ENCODE peak calls at places on chromosomes 12 and 14, in nine cellular contexts. One of them, this sample, is unnamed.

GRCh38 chr12:6554168-6554989 is 1.5 kb downstream of the IFFO1 start:
- DNase-seq in MM.1S: peak; percentile 75
- DNase-seq in right cardiac atrium: peak; percentile 78
- DNase-seq in bronchial epithelial cell: peak; percentile 37
- DNase-seq in naive thymus-derived CD4-positive, alpha-beta T cell: peak; percentile 52
- DNase-seq in IMR-90: peak; percentile 72
- DNase-seq in uterus: peak; percentile 81
- DNase-seq in heart right ventricle: peak; percentile 83
- DNase-seq in stomach: peak; percentile 79
- DNase-seq in this sample: peak; percentile 60

GRCh38 chr12:54125950-54126695 is 62.7 kb downstream of the SMUG1 start:
- DNase-seq in right cardiac atrium: peak; percentile 51
- DNase-seq in bronchial epithelial cell: no peak
- DNase-seq in IMR-90: no peak
- DNase-seq in uterus: peak; percentile 43
- DNase-seq in stomach: peak; percentile 75
- DNase-seq in MM.1S: no peak
- DNase-seq in naive thymus-derived CD4-positive, alpha-beta T cell: peak; percentile 21
- DNase-seq in heart right ventricle: no peak
- DNase-seq in this sample: no peak

GRCh38 chr14:78440351-78440750 is 270.2 kb downstream of the NRXN3 start:
- DNase-seq in MM.1S: no peak
- DNase-seq in right cardiac atrium: no peak
- DNase-seq in heart right ventricle: no peak
- DNase-seq in stomach: no peak
- DNase-seq in uterus: no peak
- DNase-seq in naive thymus-derived CD4-positive, alpha-beta T cell: no peak
- DNase-seq in bronchial epithelial cell: no peak
- DNase-seq in IMR-90: no peak
- DNase-seq in this sample: no peak

GRCh38 chr14:92513966-92514843 is 624 bp downstream of the RIN3 start:
- DNase-seq in uterus: no peak
- DNase-seq in heart right ventricle: no peak
- DNase-seq in IMR-90: peak; percentile 22
- DNase-seq in bronchial epithelial cell: no peak
- DNase-seq in MM.1S: no peak
- DNase-seq in right cardiac atrium: peak; percentile 34
- DNase-seq in naive thymus-derived CD4-positive, alpha-beta T cell: peak; percentile 45
- DNase-seq in stomach: no peak
- DNase-seq in this sample: no peak

GRCh38 chr12:92064420-92064819 is 81.2 kb downstream of the BTG1 start:
- DNase-seq in heart right ventricle: no peak
- DNase-seq in right cardiac atrium: no peak
- DNase-seq in naive thymus-derived CD4-positive, alpha-beta T cell: no peak
- DNase-seq in IMR-90: no peak
- DNase-seq in bronchial epithelial cell: no peak
- DNase-seq in MM.1S: no peak
- DNase-seq in stomach: no peak
- DNase-seq in uterus: no peak
- DNase-seq in this sample: no peak

GRCh38 chr12:10365716-10366433 is 24.0 kb downstream of the KLRK1 start:
- DNase-seq in IMR-90: peak; percentile 33
- DNase-seq in MM.1S: no peak
- DNase-seq in stomach: no peak
- DNase-seq in bronchial epithelial cell: peak; percentile 60
- DNase-seq in uterus: no peak
- DNase-seq in naive thymus-derived CD4-positive, alpha-beta T cell: no peak
- DNase-seq in heart right ventricle: no peak
- DNase-seq in right cardiac atrium: no peak
- DNase-seq in this sample: no peak

GRCh38 chr14:73269729-73270651 is 32.7 kb downstream of the PAPLN start:
- DNase-seq in stomach: peak; percentile 64
- DNase-seq in naive thymus-derived CD4-positive, alpha-beta T cell: no peak
- DNase-seq in MM.1S: no peak
- DNase-seq in bronchial epithelial cell: peak; percentile 23
- DNase-seq in uterus: no peak
- DNase-seq in right cardiac atrium: peak; percentile 67
- DNase-seq in heart right ventricle: peak; percentile 31
- DNase-seq in IMR-90: peak; percentile 18
- DNase-seq in this sample: no peak

GRCh38 chr12:122079038-122079531 is 529 bp downstream of the MLXIP start:
- DNase-seq in right cardiac atrium: no peak
- DNase-seq in uterus: peak; percentile 50
- DNase-seq in stomach: peak; percentile 44
- DNase-seq in naive thymus-derived CD4-positive, alpha-beta T cell: no peak
- DNase-seq in IMR-90: no peak
- DNase-seq in heart right ventricle: no peak
- DNase-seq in MM.1S: peak; percentile 6
- DNase-seq in bronchial epithelial cell: no peak
- DNase-seq in this sample: no peak

GRCh38 chr14:95133282-95133681 is 24.0 kb downstream of the DICER1 start:
- DNase-seq in uterus: no peak
- DNase-seq in bronchial epithelial cell: no peak
- DNase-seq in IMR-90: peak; percentile 35
- DNase-seq in right cardiac atrium: no peak
- DNase-seq in naive thymus-derived CD4-positive, alpha-beta T cell: no peak
- DNase-seq in stomach: no peak
- DNase-seq in MM.1S: no peak
- DNase-seq in heart right ventricle: no peak
- DNase-seq in this sample: no peak

GRCh38 chr14:61281186-61281676 is at the start of gene TMEM30B:
- DNase-seq in naive thymus-derived CD4-positive, alpha-beta T cell: peak; percentile 57
- DNase-seq in bronchial epithelial cell: peak; percentile 94
- DNase-seq in stomach: peak; percentile 94
- DNase-seq in IMR-90: no peak
- DNase-seq in uterus: no peak
- DNase-seq in heart right ventricle: no peak
- DNase-seq in MM.1S: no peak
- DNase-seq in right cardiac atrium: no peak
- DNase-seq in this sample: no peak
- H3K4me3 ChIP-seq in naive thymus-derived CD4-positive, alpha-beta T cell: peak within 1 kb of the TSS; percentile 87
- H3K4me3 ChIP-seq in bronchial epithelial cell: peak within 1 kb of the TSS; percentile 97
- H3K4me3 ChIP-seq in stomach: peak within 1 kb of the TSS; percentile 68
- H3K4me3 ChIP-seq in IMR-90: peak within 1 kb of the TSS; percentile 22
- H3K4me3 ChIP-seq in uterus: peak within 1 kb of the TSS; percentile 19
- H3K4me3 ChIP-seq in heart right ventricle: peak within 1 kb of the TSS; percentile 34
- H3K4me3 ChIP-seq in MM.1S: no peak within 1 kb of the TSS
- H3K4me3 ChIP-seq in right cardiac atrium: peak within 1 kb of the TSS; percentile 57
- H3K4me3 ChIP-seq in this sample: no peak within 1 kb of the TSS

DNA sequence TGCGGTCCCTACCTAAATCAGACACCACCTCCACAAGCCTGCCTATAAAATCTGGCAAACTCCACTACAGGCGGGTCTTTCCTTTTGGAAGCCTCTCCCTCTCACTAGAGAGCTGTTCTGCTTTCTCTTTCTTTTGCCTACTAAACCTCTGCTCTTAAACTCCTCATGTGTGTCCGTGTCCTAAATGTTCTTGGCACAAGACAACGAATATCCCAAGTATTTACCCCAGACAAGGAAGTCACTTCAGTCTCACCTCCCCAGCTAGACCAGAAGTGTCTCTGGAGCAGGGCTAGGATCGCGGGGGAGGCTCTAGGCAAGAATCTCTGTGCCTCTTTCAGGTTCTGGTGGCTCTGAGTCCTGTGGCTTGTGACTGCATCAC is 37.2 kb upstream of the FICD start:
- DNase-seq in heart right ventricle: no peak
- DNase-seq in right cardiac atrium: no peak
- DNase-seq in bronchial epithelial cell: no peak
- DNase-seq in IMR-90: no peak
- DNase-seq in naive thymus-derived CD4-positive, alpha-beta T cell: no peak
- DNase-seq in uterus: no peak
- DNase-seq in stomach: no peak
- DNase-seq in MM.1S: no peak
- DNase-seq in this sample: no peak
- H3K4me3 ChIP-seq in heart right ventricle: no peak overlapping the region
- H3K4me3 ChIP-seq in right cardiac atrium: no peak overlapping the region
- H3K4me3 ChIP-seq in bronchial epithelial cell: no peak overlapping the region
- H3K4me3 ChIP-seq in IMR-90: no peak overlapping the region
- H3K4me3 ChIP-seq in naive thymus-derived CD4-positive, alpha-beta T cell: no peak overlapping the region
- H3K4me3 ChIP-seq in uterus: no peak overlapping the region
- H3K4me3 ChIP-seq in stomach: no peak overlapping the region
- H3K4me3 ChIP-seq in MM.1S: no peak overlapping the region
- H3K4me3 ChIP-seq in this sample: no peak overlapping the region

GRCh38 chr12:127060310-127060847 is 1206.6 kb upstream of the TMEM132C start:
- DNase-seq in naive thymus-derived CD4-positive, alpha-beta T cell: no peak
- DNase-seq in right cardiac atrium: no peak
- DNase-seq in bronchial epithelial cell: no peak
- DNase-seq in stomach: no peak
- DNase-seq in MM.1S: no peak
- DNase-seq in heart right ventricle: no peak
- DNase-seq in uterus: no peak
- DNase-seq in IMR-90: no peak
- DNase-seq in this sample: no peak
- H3K4me3 ChIP-seq in naive thymus-derived CD4-positive, alpha-beta T cell: no peak overlapping the region
- H3K4me3 ChIP-seq in right cardiac atrium: no peak overlapping the region
- H3K4me3 ChIP-seq in bronchial epithelial cell: no peak overlapping the region
- H3K4me3 ChIP-seq in stomach: no peak overlapping the region
- H3K4me3 ChIP-seq in MM.1S: no peak overlapping the region
- H3K4me3 ChIP-seq in heart right ventricle: no peak overlapping the region
- H3K4me3 ChIP-seq in uterus: no peak overlapping the region
- H3K4me3 ChIP-seq in IMR-90: no peak overlapping the region
- H3K4me3 ChIP-seq in this sample: no peak overlapping the region

DNA sequence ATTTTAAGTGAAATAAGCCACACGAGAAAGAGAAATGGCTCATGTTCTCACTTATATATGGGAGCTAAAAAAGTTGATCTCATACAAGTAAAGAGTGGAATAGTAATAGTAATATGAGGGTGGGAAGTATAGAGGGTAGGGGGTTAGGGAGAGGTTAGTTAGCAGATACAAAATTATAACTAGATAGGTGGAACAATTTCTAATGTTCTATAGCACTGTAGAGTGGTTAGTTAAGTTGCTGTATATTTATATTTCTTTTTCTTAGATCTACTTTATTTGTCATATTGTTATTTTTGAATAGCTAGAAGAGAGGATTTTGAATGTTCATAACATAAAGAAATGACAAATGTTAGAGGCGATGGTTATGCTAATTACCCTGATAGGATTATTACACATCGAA is 74.1 kb downstream of the MIA2 start:
- DNase-seq in uterus: no peak
- DNase-seq in right cardiac atrium: no peak
- DNase-seq in naive thymus-derived CD4-positive, alpha-beta T cell: no peak
- DNase-seq in MM.1S: no peak
- DNase-seq in heart right ventricle: no peak
- DNase-seq in stomach: no peak
- DNase-seq in bronchial epithelial cell: no peak
- DNase-seq in IMR-90: no peak
- DNase-seq in this sample: no peak
- H3K4me3 ChIP-seq in uterus: no peak overlapping the region
- H3K4me3 ChIP-seq in right cardiac atrium: no peak overlapping the region
- H3K4me3 ChIP-seq in naive thymus-derived CD4-positive, alpha-beta T cell: no peak overlapping the region
- H3K4me3 ChIP-seq in MM.1S: no peak overlapping the region
- H3K4me3 ChIP-seq in heart right ventricle: no peak overlapping the region
- H3K4me3 ChIP-seq in stomach: no peak overlapping the region
- H3K4me3 ChIP-seq in bronchial epithelial cell: no peak overlapping the region
- H3K4me3 ChIP-seq in IMR-90: no peak overlapping the region
- H3K4me3 ChIP-seq in this sample: no peak overlapping the region

DNA sequence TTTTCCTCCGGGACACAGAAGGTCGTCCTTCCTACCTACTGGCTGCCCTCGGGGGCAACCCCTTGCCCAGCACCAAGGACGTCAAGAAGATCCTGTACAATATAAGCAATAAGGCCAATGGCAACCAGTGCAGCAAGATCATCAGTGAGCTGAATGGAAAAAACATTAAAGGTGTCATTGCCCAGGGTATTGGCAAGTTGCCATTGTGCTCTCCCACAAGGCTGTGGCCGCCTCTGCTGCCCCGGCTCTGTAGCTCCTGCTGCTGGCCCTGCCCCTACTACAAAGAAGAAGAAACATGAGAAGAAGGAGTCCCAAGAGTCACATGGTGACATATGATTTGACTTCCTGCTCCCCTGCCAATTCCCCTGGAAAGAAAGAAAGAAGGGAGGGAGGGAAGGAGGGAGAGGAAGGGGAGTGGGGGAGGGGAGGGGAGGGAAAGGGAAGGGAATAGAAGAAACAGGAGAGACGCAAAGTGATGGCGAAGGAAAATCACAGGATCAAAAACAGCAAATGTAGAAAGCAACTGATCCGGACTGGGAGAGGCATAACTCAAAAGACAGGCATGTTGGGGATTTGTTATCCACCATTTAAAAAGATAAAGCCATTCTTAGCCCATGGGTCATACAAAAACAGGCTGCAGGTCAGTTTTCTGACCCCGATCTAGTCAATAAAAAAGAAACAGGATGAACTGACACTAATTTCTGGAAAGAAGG is 61.3 kb upstream of the RESF1 start:
- DNase-seq in naive thymus-derived CD4-positive, alpha-beta T cell: no peak
- DNase-seq in MM.1S: peak; percentile 28
- DNase-seq in uterus: peak; percentile 16
- DNase-seq in stomach: peak; percentile 53
- DNase-seq in heart right ventricle: peak; percentile 20
- DNase-seq in right cardiac atrium: peak; percentile 24
- DNase-seq in bronchial epithelial cell: no peak
- DNase-seq in IMR-90: no peak
- DNase-seq in this sample: no peak
- H3K4me3 ChIP-seq in naive thymus-derived CD4-positive, alpha-beta T cell: peak overlapping the region; percentile 30
- H3K4me3 ChIP-seq in MM.1S: peak overlapping the region; percentile 15
- H3K4me3 ChIP-seq in uterus: no peak overlapping the region
- H3K4me3 ChIP-seq in stomach: no peak overlapping the region
- H3K4me3 ChIP-seq in heart right ventricle: no peak overlapping the region
- H3K4me3 ChIP-seq in right cardiac atrium: no peak overlapping the region
- H3K4me3 ChIP-seq in bronchial epithelial cell: no peak overlapping the region
- H3K4me3 ChIP-seq in IMR-90: no peak overlapping the region
- H3K4me3 ChIP-seq in this sample: no peak overlapping the region

DNA sequence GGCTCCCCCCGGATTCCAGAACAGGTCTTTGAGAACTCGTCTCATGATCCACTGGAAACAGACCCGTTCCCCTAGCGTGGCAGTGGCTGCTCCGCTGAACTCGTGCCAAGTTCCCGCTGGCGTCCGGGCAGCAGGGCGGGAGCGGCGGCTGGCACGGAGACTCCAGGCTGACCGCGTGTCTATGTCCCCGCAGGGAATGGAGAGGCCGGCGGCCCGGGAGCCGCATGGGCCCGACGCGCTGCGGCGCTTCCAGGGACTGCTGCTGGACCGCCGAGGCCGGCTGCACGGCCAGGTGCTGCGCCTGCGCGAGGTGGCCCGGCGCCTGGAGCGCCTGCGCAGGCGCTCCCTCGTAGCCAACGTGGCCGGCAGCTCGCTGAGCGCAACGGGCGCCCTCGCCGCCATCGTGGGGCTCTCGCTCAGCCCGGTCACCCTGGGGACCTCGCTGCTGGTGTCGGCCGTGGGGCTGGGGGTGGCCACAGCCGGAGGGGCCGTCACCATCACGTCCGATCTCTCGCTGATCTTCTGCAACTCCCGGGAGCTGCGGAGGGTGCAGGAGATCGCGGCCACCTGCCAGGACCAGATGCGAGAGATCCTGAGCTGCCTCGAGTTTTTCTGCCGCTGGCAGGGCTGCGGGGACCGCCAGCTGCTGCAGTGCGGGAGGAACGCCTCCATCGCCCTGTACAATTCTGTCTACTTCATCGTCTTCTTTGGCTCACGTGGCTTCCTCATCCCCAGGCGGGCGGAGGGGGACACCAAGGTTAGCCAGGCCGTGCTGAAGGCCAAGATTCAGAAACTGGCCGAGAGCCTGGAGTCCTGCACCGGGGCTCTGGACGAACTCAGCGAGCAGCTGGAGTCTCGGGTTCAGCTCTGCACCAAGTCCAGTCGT is 1.5 kb downstream of the APOLD1 start:
- DNase-seq in uterus: peak; percentile 81
- DNase-seq in MM.1S: peak; percentile 86
- DNase-seq in stomach: peak; percentile 80
- DNase-seq in IMR-90: peak; percentile 81
- DNase-seq in naive thymus-derived CD4-positive, alpha-beta T cell: peak; percentile 76
- DNase-seq in heart right ventricle: peak; percentile 90
- DNase-seq in right cardiac atrium: peak; percentile 84
- DNase-seq in bronchial epithelial cell: peak; percentile 68
- DNase-seq in this sample: peak; percentile 59
- H3K4me3 ChIP-seq in uterus: peak overlapping the region; percentile 66
- H3K4me3 ChIP-seq in MM.1S: peak overlapping the region; percentile 72
- H3K4me3 ChIP-seq in stomach: peak overlapping the region; percentile 58
- H3K4me3 ChIP-seq in IMR-90: peak overlapping the region; percentile 60
- H3K4me3 ChIP-seq in naive thymus-derived CD4-positive, alpha-beta T cell: peak overlapping the region; percentile 86
- H3K4me3 ChIP-seq in heart right ventricle: peak overlapping the region; percentile 57
- H3K4me3 ChIP-seq in right cardiac atrium: peak overlapping the region; percentile 58
- H3K4me3 ChIP-seq in bronchial epithelial cell: peak overlapping the region; percentile 53
- H3K4me3 ChIP-seq in this sample: peak overlapping the region; percentile 68